ENCODE peak calls at places on chromosomes 16 and 17, in four cellular contexts. X is suprapubic skin, K is colonic mucosa, I is cardiac muscle cell. T is an unnamed sample.

GRCh38 chr17:146983-147761 is 9.8 kb downstream of the SCGB1C2 start:
- DNase-seq in X (peak), K (peak), I (no peak), T (peak)

GRCh38 chr17:35286120-35286781 is 43.4 kb downstream of the SLFN5 start:
- DNase-seq in X (no peak), K (no peak), I (no peak), T (no peak)

GRCh38 chr17:50681260-50682200 is 26.2 kb downstream of the ANKRD40 start:
- DNase-seq in X (no peak), K (peak), I (peak), T (peak)

GRCh38 chr16:9689597-9689996 is 492.6 kb downstream of the GRIN2A start:
- DNase-seq in X (no peak), K (no peak), I (no peak), T (no peak)

GRCh38 chr16:25006504-25007055 is 8.6 kb downstream of the ARHGAP17 start:
- DNase-seq in X (peak), K (no peak), I (no peak), T (no peak)

GRCh38 chr17:40772101-40772500 is at the start of gene KRT26:
- DNase-seq in X (no peak), K (no peak), I (no peak), T (no peak)

GRCh38 chr16:83781-84615 is 6.0 kb downstream of the MPG start:
- DNase-seq in X (no peak), K (no peak), I (no peak), T (no peak)

GRCh38 chr17:10265100-10265810 is 66.8 kb upstream of the GAS7 start:
- DNase-seq in X (no peak), K (no peak), I (no peak), T (no peak)

GRCh38 chr16:11539635-11540034 is 47.1 kb downstream of the LITAF start:
- DNase-seq in X (no peak), K (no peak), I (no peak), T (no peak)

GRCh38 chr17:20924306-20924705 is 118.5 kb downstream of the USP22 start:
- DNase-seq in X (no peak), K (no peak), I (no peak), T (no peak)

GRCh38 chr16:60815865-60816264 is 1220.4 kb downstream of the CDH8 start:
- DNase-seq in X (no peak), K (no peak), I (no peak), T (no peak)

GRCh38 chr16:1262210-1262845 is 6.5 kb downstream of the TPSD1 start:
- DNase-seq in X (no peak), K (no peak), I (no peak), T (no peak)

GRCh38 chr17:59842901-59843652 is 49.7 kb downstream of the TUBD1 start:
- DNase-seq in X (no peak), K (peak), I (no peak), T (no peak)

GRCh38 chr17:52357855-52358254 is 199.3 kb upstream of the CA10 start:
- DNase-seq in X (no peak), K (no peak), I (no peak), T (no peak)

GRCh38 chr16:14335297-14335696 is 264.2 kb downstream of the MRTFB start:
- DNase-seq in X (no peak), K (no peak), I (no peak), T (no peak)

GRCh38 chr17:58332720-58333395 is 4.3 kb upstream of the TSPOAP1 start:
- DNase-seq in X (no peak), K (no peak), I (no peak), T (no peak)

GRCh38 chr17:76883744-76884525 is 15.7 kb downstream of the MGAT5B start:
- DNase-seq in X (no peak), K (no peak), I (no peak), T (no peak)

GRCh38 chr16:1080801-1081733 is 8.5 kb downstream of the SSTR5 start:
- DNase-seq in X (no peak), K (no peak), I (no peak), T (no peak)

DNA sequence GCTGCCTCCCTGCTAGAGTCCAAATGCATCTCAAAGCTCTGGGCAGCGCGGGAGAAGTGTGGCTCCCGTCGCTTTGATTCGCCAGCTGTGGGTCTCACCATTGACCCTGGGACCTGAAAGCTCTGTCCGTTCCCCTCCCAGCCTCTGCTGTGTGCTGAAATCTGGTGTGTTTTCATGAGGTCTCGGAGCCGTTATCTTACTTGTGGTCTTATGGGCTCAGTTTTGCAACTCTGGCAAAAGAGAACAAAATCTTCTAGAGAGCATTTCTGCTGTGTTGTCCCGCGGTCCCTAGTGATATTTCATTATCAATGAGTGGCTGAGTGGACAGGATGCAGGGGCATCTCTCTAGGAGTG is 13.3 kb downstream of the CRISPLD2 start:
- DNase-seq in X (no peak), K (no peak), I (no peak), T (no peak)
- H3K4me3 ChIP-seq in X (no peak), K (no peak), I (no peak), T (no peak)

GRCh38 chr17:49071106-49071505 is 61.5 kb upstream of the B4GALNT2 start:
- DNase-seq in X (no peak), K (no peak), I (no peak), T (no peak)

GRCh38 chr17:49069585-49070273 is 62.8 kb upstream of the B4GALNT2 start:
- DNase-seq in X (no peak), K (no peak), I (no peak), T (no peak)

GRCh38 chr17:49063652-49064051 is 66.5 kb downstream of the IGF2BP1 start:
- DNase-seq in X (no peak), K (no peak), I (no peak), T (peak)

GRCh38 chr17:49061524-49061943 is 64.3 kb downstream of the IGF2BP1 start:
- DNase-seq in X (no peak), K (no peak), I (no peak), T (no peak)

GRCh38 chr17:49067163-49067562 is 65.4 kb upstream of the B4GALNT2 start:
- DNase-seq in X (no peak), K (no peak), I (no peak), T (no peak)
- H3K27ac ChIP-seq in X (no peak), K (no peak), I (no peak), T (no peak)

GRCh38 chr17:6574689-6575595 is 18.6 kb upstream of the PITPNM3 start:
- DNase-seq in X (no peak), K (no peak), I (peak), T (no peak)
- TF ChIP-seq CTCF in X (no peak), K (no peak), I (peak), T (no peak)

DNA sequence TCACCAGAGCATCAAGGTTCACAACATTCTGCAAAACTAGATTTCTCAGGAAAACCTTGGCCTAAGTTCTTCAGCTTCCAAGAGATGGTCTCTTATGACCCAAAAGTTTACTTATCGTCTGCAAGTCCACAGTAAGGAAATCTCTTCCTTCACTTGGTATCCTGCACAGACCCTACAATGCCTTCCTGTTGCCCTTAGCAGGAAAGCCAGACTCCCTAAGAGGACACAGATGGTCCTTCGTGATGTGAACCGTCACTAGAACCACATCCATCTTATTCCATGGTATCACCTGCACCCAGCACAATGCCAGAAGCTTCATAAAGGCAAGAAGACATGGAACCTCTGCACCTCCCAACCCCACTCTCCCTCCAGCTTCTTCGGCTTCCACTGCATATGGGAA is 34.1 kb downstream of the CMC2 start:
- DNase-seq in X (no peak), K (no peak), I (no peak), T (no peak)
- H3K4me3 ChIP-seq in X (no peak), K (no peak), I (no peak), T (no peak)

DNA sequence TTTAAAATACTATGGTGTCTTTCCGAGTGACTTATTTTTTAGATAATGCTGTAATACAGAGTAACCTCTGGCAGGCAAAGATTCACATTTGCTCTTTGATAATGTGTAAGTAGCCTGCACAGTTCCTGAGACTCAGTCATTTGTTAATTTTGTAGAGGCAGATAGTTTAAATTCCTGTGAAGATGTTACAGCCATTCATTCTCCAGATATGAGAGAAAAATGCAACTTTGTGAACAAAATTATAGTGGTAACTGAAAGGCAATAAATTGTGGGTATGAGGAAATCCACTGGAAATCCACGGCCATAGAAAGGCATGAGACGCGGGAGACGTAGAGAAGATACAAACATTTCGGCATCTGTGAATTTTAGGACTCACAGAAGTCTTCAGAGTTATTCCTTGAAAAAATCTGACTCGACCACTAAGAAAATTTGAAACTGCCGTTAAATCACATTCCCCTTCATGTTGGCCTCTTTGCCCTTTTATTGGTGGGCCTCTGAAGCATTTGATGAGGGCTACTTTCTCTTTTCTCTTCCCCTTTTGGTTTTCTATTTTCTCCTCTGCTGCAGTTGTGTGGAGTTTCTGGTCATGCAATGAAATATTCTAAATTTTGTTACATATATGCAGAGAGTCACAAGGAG is 18.8 kb downstream of the HS3ST3A1 start:
- DNase-seq in X (no peak), K (no peak), I (no peak), T (no peak)
- H3K27ac ChIP-seq in X (no peak), K (no peak), I (no peak), T (no peak)